ENCODE peak calls at places on chromosomes 6 and 20, in five cellular contexts. Z is activated CD8-positive, alpha-beta memory T cell treated with anti-CD3 and anti-CD28 coated beads, Interleukin-2, amount 50 U/mL, for 4 hours; K is heart right ventricle; O is activated naive CD8-positive, alpha-beta T cell treated with anti-CD3 and anti-CD28 coated beads, Interleukin-2, amount 10 ng/mL, durations not matched to agents 7 days and 5 days; G is T-helper 1 cell. I is an unnamed sample.

GRCh38 chr6:36418558-36418957 is 24.1 kb downstream of the PXT1 start:
- DNase-seq in Z (no peak), O (no peak), K (no peak), G (no peak), I (no peak)

GRCh38 chr20:10565191-10565921 is 108.4 kb downstream of the JAG1 start:
- DNase-seq in K (no peak), Z (no peak), O (no peak), G (no peak), I (peak)

GRCh38 chr20:51326241-51326819 is 216.2 kb downstream of the NFATC2 start:
- DNase-seq in O (peak), G (no peak), Z (peak), K (no peak), I (no peak)

GRCh38 chr6:135630789-135631376 is 133.3 kb upstream of the AHI1 start:
- DNase-seq in G (no peak), Z (no peak), O (no peak), K (peak), I (no peak)

GRCh38 chr6:157953580-157954091 is 28.0 kb upstream of the SYNJ2 start:
- DNase-seq in K (no peak), O (no peak), Z (no peak), G (no peak), I (no peak)

GRCh38 chr6:111841822-111842221 is 31.4 kb downstream of the FYN start:
- DNase-seq in K (peak), Z (no peak), G (no peak), O (peak), I (no peak)

GRCh38 chr6:74780831-74781230 is 425.0 kb downstream of the COL12A1 start:
- DNase-seq in G (no peak), O (no peak), K (no peak), Z (no peak), I (no peak)

GRCh38 chr6:48765352-48765961 is 654.5 kb upstream of the PTCHD4 start:
- DNase-seq in K (no peak), G (no peak), Z (no peak), O (no peak), I (peak)

GRCh38 chr20:35443003-35443402 is 5.0 kb upstream of the GDF5 start:
- DNase-seq in K (no peak), Z (no peak), O (no peak), G (no peak), I (no peak)

GRCh38 chr6:17628873-17629272 is 28.8 kb downstream of the FAM8A1 start:
- DNase-seq in G (no peak), O (no peak), K (no peak), Z (no peak), I (no peak)

GRCh38 chr6:144197919-144198318 is 47.6 kb downstream of the STX11 start:
- DNase-seq in G (no peak), Z (no peak), O (no peak), K (no peak), I (no peak)

GRCh38 chr6:55679503-55679902 is 100.5 kb upstream of the HMGCLL1 start:
- DNase-seq in O (no peak), G (no peak), K (no peak), Z (no peak), I (no peak)

GRCh38 chr20:31678389-31679356 is 41.0 kb downstream of the COX4I2 start:
- DNase-seq in Z (no peak), G (no peak), K (no peak), O (no peak), I (no peak)